ENCODE peak calls at places on chromosome 21, in ten cellular contexts. One of them, this sample, is unnamed.
A peak's percentile ranks its signal among the peaks of the same experiment; 100 is the strongest.

GRCh38 chr21:45542667-45543370 is 579 bp upstream of the SLC19A1 start:
- DNase-seq in dorsolateral prefrontal cortex: no peak
- DNase-seq in fibroblast of lung: no peak
- DNase-seq in brain microvascular endothelial cell: no peak
- DNase-seq in endothelial cell of umbilical vein: no peak
- DNase-seq in mucosa of descending colon: peak; percentile 53
- DNase-seq in esophagus squamous epithelium: no peak
- DNase-seq in GM12865: no peak
- DNase-seq in right lobe of liver: peak; percentile 49
- DNase-seq in CD8-positive, alpha-beta T cell: no peak
- DNase-seq in this sample: no peak

GRCh38 chr21:24552491-24552890 is 1054.8 kb downstream of the MRPL39 start:
- DNase-seq in esophagus squamous epithelium: no peak
- DNase-seq in mucosa of descending colon: no peak
- DNase-seq in dorsolateral prefrontal cortex: no peak
- DNase-seq in fibroblast of lung: no peak
- DNase-seq in brain microvascular endothelial cell: no peak
- DNase-seq in right lobe of liver: no peak
- DNase-seq in endothelial cell of umbilical vein: no peak
- DNase-seq in CD8-positive, alpha-beta T cell: no peak
- DNase-seq in GM12865: no peak
- DNase-seq in this sample: no peak

GRCh38 chr21:23725576-23725975 is 1881.7 kb downstream of the MRPL39 start:
- DNase-seq in fibroblast of lung: no peak
- DNase-seq in CD8-positive, alpha-beta T cell: no peak
- DNase-seq in dorsolateral prefrontal cortex: no peak
- DNase-seq in esophagus squamous epithelium: no peak
- DNase-seq in mucosa of descending colon: no peak
- DNase-seq in GM12865: peak; percentile 3
- DNase-seq in endothelial cell of umbilical vein: no peak
- DNase-seq in right lobe of liver: no peak
- DNase-seq in brain microvascular endothelial cell: no peak
- DNase-seq in this sample: no peak

GRCh38 chr21:45994738-45995685 is 13.4 kb downstream of the COL6A1 start:
- DNase-seq in GM12865: no peak
- DNase-seq in CD8-positive, alpha-beta T cell: no peak
- DNase-seq in brain microvascular endothelial cell: no peak
- DNase-seq in dorsolateral prefrontal cortex: no peak
- DNase-seq in fibroblast of lung: no peak
- DNase-seq in right lobe of liver: no peak
- DNase-seq in mucosa of descending colon: peak; percentile 17
- DNase-seq in endothelial cell of umbilical vein: no peak
- DNase-seq in esophagus squamous epithelium: no peak
- DNase-seq in this sample: no peak

GRCh38 chr21:36175771-36176565 is 19.3 kb downstream of the DOP1B start:
- DNase-seq in brain microvascular endothelial cell: no peak
- DNase-seq in GM12865: no peak
- DNase-seq in dorsolateral prefrontal cortex: no peak
- DNase-seq in esophagus squamous epithelium: no peak
- DNase-seq in mucosa of descending colon: no peak
- DNase-seq in fibroblast of lung: no peak
- DNase-seq in endothelial cell of umbilical vein: no peak
- DNase-seq in CD8-positive, alpha-beta T cell: no peak
- DNase-seq in right lobe of liver: no peak
- DNase-seq in this sample: no peak

GRCh38 chr21:37072239-37072987 is 458 bp downstream of the PIGP start:
- DNase-seq in endothelial cell of umbilical vein: no peak
- DNase-seq in dorsolateral prefrontal cortex: peak; percentile 94
- DNase-seq in brain microvascular endothelial cell: peak; percentile 83
- DNase-seq in right lobe of liver: peak; percentile 72
- DNase-seq in fibroblast of lung: no peak
- DNase-seq in esophagus squamous epithelium: no peak
- DNase-seq in mucosa of descending colon: peak; percentile 90
- DNase-seq in CD8-positive, alpha-beta T cell: no peak
- DNase-seq in GM12865: no peak
- DNase-seq in this sample: no peak

GRCh38 chr21:35025206-35026152 is 23.6 kb downstream of the RUNX1 start:
- DNase-seq in esophagus squamous epithelium: no peak
- DNase-seq in endothelial cell of umbilical vein: no peak
- DNase-seq in fibroblast of lung: no peak
- DNase-seq in mucosa of descending colon: no peak
- DNase-seq in right lobe of liver: no peak
- DNase-seq in brain microvascular endothelial cell: no peak
- DNase-seq in GM12865: no peak
- DNase-seq in dorsolateral prefrontal cortex: no peak
- DNase-seq in CD8-positive, alpha-beta T cell: no peak
- DNase-seq in this sample: no peak

GRCh38 chr21:44984428-44984791 is 44.6 kb downstream of the SLX9 start:
- DNase-seq in dorsolateral prefrontal cortex: peak; percentile 42
- DNase-seq in right lobe of liver: no peak
- DNase-seq in brain microvascular endothelial cell: no peak
- DNase-seq in endothelial cell of umbilical vein: no peak
- DNase-seq in GM12865: no peak
- DNase-seq in mucosa of descending colon: peak; percentile 15
- DNase-seq in esophagus squamous epithelium: no peak
- DNase-seq in fibroblast of lung: no peak
- DNase-seq in CD8-positive, alpha-beta T cell: no peak
- DNase-seq in this sample: no peak

GRCh38 chr21:35982717-35983116 is 77.6 kb downstream of the SETD4 start:
- DNase-seq in GM12865: no peak
- DNase-seq in right lobe of liver: no peak
- DNase-seq in esophagus squamous epithelium: no peak
- DNase-seq in fibroblast of lung: no peak
- DNase-seq in endothelial cell of umbilical vein: no peak
- DNase-seq in dorsolateral prefrontal cortex: no peak
- DNase-seq in CD8-positive, alpha-beta T cell: no peak
- DNase-seq in mucosa of descending colon: no peak
- DNase-seq in brain microvascular endothelial cell: no peak
- DNase-seq in this sample: no peak

GRCh38 chr21:43880111-43880985 is 15.3 kb downstream of the AGPAT3 start:
- DNase-seq in brain microvascular endothelial cell: peak; percentile 9
- DNase-seq in GM12865: no peak
- DNase-seq in dorsolateral prefrontal cortex: peak; percentile 45
- DNase-seq in mucosa of descending colon: peak; percentile 25
- DNase-seq in endothelial cell of umbilical vein: no peak
- DNase-seq in CD8-positive, alpha-beta T cell: no peak
- DNase-seq in esophagus squamous epithelium: no peak
- DNase-seq in right lobe of liver: peak; percentile 74
- DNase-seq in fibroblast of lung: no peak
- DNase-seq in this sample: no peak

GRCh38 chr21:38590449-38590848 is 92.2 kb upstream of the ERG start:
- DNase-seq in fibroblast of lung: no peak
- DNase-seq in dorsolateral prefrontal cortex: no peak
- DNase-seq in CD8-positive, alpha-beta T cell: no peak
- DNase-seq in GM12865: no peak
- DNase-seq in right lobe of liver: no peak
- DNase-seq in mucosa of descending colon: no peak
- DNase-seq in endothelial cell of umbilical vein: no peak
- DNase-seq in brain microvascular endothelial cell: no peak
- DNase-seq in esophagus squamous epithelium: no peak
- DNase-seq in this sample: no peak

GRCh38 chr21:37681711-37682110 is 234.5 kb downstream of the KCNJ6 start:
- DNase-seq in GM12865: no peak
- DNase-seq in esophagus squamous epithelium: no peak
- DNase-seq in fibroblast of lung: no peak
- DNase-seq in mucosa of descending colon: no peak
- DNase-seq in dorsolateral prefrontal cortex: no peak
- DNase-seq in endothelial cell of umbilical vein: no peak
- DNase-seq in CD8-positive, alpha-beta T cell: no peak
- DNase-seq in brain microvascular endothelial cell: no peak
- DNase-seq in right lobe of liver: no peak
- DNase-seq in this sample: no peak

GRCh38 chr21:28220670-28221069 is 772.0 kb downstream of the LTN1 start:
- DNase-seq in esophagus squamous epithelium: no peak
- DNase-seq in GM12865: no peak
- DNase-seq in fibroblast of lung: peak; percentile 45
- DNase-seq in CD8-positive, alpha-beta T cell: no peak
- DNase-seq in right lobe of liver: no peak
- DNase-seq in brain microvascular endothelial cell: no peak
- DNase-seq in dorsolateral prefrontal cortex: no peak
- DNase-seq in endothelial cell of umbilical vein: peak; percentile 16
- DNase-seq in mucosa of descending colon: no peak
- DNase-seq in this sample: peak; percentile 19

GRCh38 chr21:28227881-28228623 is 764.6 kb downstream of the LTN1 start:
- DNase-seq in endothelial cell of umbilical vein: no peak
- DNase-seq in fibroblast of lung: peak; percentile 38
- DNase-seq in brain microvascular endothelial cell: no peak
- DNase-seq in CD8-positive, alpha-beta T cell: no peak
- DNase-seq in right lobe of liver: no peak
- DNase-seq in mucosa of descending colon: no peak
- DNase-seq in GM12865: no peak
- DNase-seq in esophagus squamous epithelium: no peak
- DNase-seq in dorsolateral prefrontal cortex: no peak
- DNase-seq in this sample: no peak

GRCh38 chr21:28226563-28226962 is 766.1 kb downstream of the LTN1 start:
- DNase-seq in brain microvascular endothelial cell: no peak
- DNase-seq in GM12865: no peak
- DNase-seq in esophagus squamous epithelium: no peak
- DNase-seq in endothelial cell of umbilical vein: no peak
- DNase-seq in fibroblast of lung: no peak
- DNase-seq in CD8-positive, alpha-beta T cell: no peak
- DNase-seq in dorsolateral prefrontal cortex: no peak
- DNase-seq in right lobe of liver: no peak
- DNase-seq in mucosa of descending colon: no peak
- DNase-seq in this sample: no peak

GRCh38 chr21:28221984-28222383 is 770.7 kb downstream of the LTN1 start:
- DNase-seq in mucosa of descending colon: no peak
- DNase-seq in brain microvascular endothelial cell: no peak
- DNase-seq in right lobe of liver: no peak
- DNase-seq in dorsolateral prefrontal cortex: no peak
- DNase-seq in endothelial cell of umbilical vein: no peak
- DNase-seq in esophagus squamous epithelium: no peak
- DNase-seq in fibroblast of lung: no peak
- DNase-seq in GM12865: no peak
- DNase-seq in CD8-positive, alpha-beta T cell: no peak
- DNase-seq in this sample: no peak

GRCh38 chr21:28224191-28224755 is 768.4 kb downstream of the LTN1 start:
- DNase-seq in brain microvascular endothelial cell: no peak
- DNase-seq in CD8-positive, alpha-beta T cell: no peak
- DNase-seq in endothelial cell of umbilical vein: no peak
- DNase-seq in fibroblast of lung: no peak
- DNase-seq in GM12865: no peak
- DNase-seq in dorsolateral prefrontal cortex: no peak
- DNase-seq in mucosa of descending colon: no peak
- DNase-seq in esophagus squamous epithelium: no peak
- DNase-seq in right lobe of liver: no peak
- DNase-seq in this sample: no peak
- TF ChIP-seq CTCF in brain microvascular endothelial cell: no peak
- TF ChIP-seq CTCF in CD8-positive, alpha-beta T cell: no peak
- TF ChIP-seq CTCF in endothelial cell of umbilical vein: no peak
- TF ChIP-seq CTCF in fibroblast of lung: no peak
- TF ChIP-seq CTCF in GM12865: no peak
- TF ChIP-seq CTCF in dorsolateral prefrontal cortex: no peak
- TF ChIP-seq CTCF in mucosa of descending colon: no peak
- TF ChIP-seq CTCF in esophagus squamous epithelium: no peak
- TF ChIP-seq CTCF in right lobe of liver: no peak
- TF ChIP-seq CTCF in this sample: no peak

GRCh38 chr21:42375966-42376337 is 9.6 kb upstream of the TFF1 start:
- DNase-seq in mucosa of descending colon: no peak
- DNase-seq in brain microvascular endothelial cell: no peak
- DNase-seq in fibroblast of lung: no peak
- DNase-seq in dorsolateral prefrontal cortex: peak; percentile 5
- DNase-seq in GM12865: no peak
- DNase-seq in endothelial cell of umbilical vein: no peak
- DNase-seq in right lobe of liver: no peak
- DNase-seq in CD8-positive, alpha-beta T cell: no peak
- DNase-seq in esophagus squamous epithelium: no peak
- DNase-seq in this sample: no peak
- H3K4me3 ChIP-seq in mucosa of descending colon: no peak overlapping the region
- H3K4me3 ChIP-seq in brain microvascular endothelial cell: no peak overlapping the region
- H3K4me3 ChIP-seq in fibroblast of lung: no peak overlapping the region
- H3K4me3 ChIP-seq in dorsolateral prefrontal cortex: no peak overlapping the region
- H3K4me3 ChIP-seq in GM12865: no peak overlapping the region
- H3K4me3 ChIP-seq in endothelial cell of umbilical vein: no peak overlapping the region
- H3K4me3 ChIP-seq in right lobe of liver: no peak overlapping the region
- H3K4me3 ChIP-seq in CD8-positive, alpha-beta T cell: no peak overlapping the region
- H3K4me3 ChIP-seq in esophagus squamous epithelium: no peak overlapping the region
- H3K4me3 ChIP-seq in this sample: no peak overlapping the region

GRCh38 chr21:33892853-33893252 is 22.8 kb downstream of the ATP5PO start:
- DNase-seq in brain microvascular endothelial cell: no peak
- DNase-seq in right lobe of liver: no peak
- DNase-seq in mucosa of descending colon: no peak
- DNase-seq in dorsolateral prefrontal cortex: no peak
- DNase-seq in esophagus squamous epithelium: no peak
- DNase-seq in GM12865: peak; percentile 19
- DNase-seq in endothelial cell of umbilical vein: no peak
- DNase-seq in fibroblast of lung: no peak
- DNase-seq in CD8-positive, alpha-beta T cell: no peak
- DNase-seq in this sample: no peak
- TF ChIP-seq CTCF in brain microvascular endothelial cell: peak; percentile 36
- TF ChIP-seq CTCF in right lobe of liver: no peak
- TF ChIP-seq CTCF in mucosa of descending colon: no peak
- TF ChIP-seq CTCF in dorsolateral prefrontal cortex: no peak
- TF ChIP-seq CTCF in esophagus squamous epithelium: no peak
- TF ChIP-seq CTCF in GM12865: no peak
- TF ChIP-seq CTCF in endothelial cell of umbilical vein: no peak
- TF ChIP-seq CTCF in fibroblast of lung: no peak
- TF ChIP-seq CTCF in CD8-positive, alpha-beta T cell: no peak
- TF ChIP-seq CTCF in this sample: no peak

GRCh38 chr21:25639167-25639921 is at the start of gene JAM2:
- DNase-seq in dorsolateral prefrontal cortex: peak; percentile 54
- DNase-seq in fibroblast of lung: peak; percentile 36
- DNase-seq in esophagus squamous epithelium: no peak
- DNase-seq in endothelial cell of umbilical vein: no peak
- DNase-seq in CD8-positive, alpha-beta T cell: peak; percentile 27
- DNase-seq in brain microvascular endothelial cell: no peak
- DNase-seq in mucosa of descending colon: peak; percentile 39
- DNase-seq in GM12865: peak; percentile 65
- DNase-seq in right lobe of liver: peak; percentile 46
- DNase-seq in this sample: no peak

GRCh38 chr21:25639922-25640670 is 1.0 kb downstream of the JAM2 start:
- DNase-seq in brain microvascular endothelial cell: no peak
- DNase-seq in mucosa of descending colon: peak; percentile 24
- DNase-seq in endothelial cell of umbilical vein: peak; percentile 21
- DNase-seq in CD8-positive, alpha-beta T cell: no peak
- DNase-seq in right lobe of liver: no peak
- DNase-seq in esophagus squamous epithelium: no peak
- DNase-seq in fibroblast of lung: no peak
- DNase-seq in GM12865: peak; percentile 16
- DNase-seq in dorsolateral prefrontal cortex: peak; percentile 47
- DNase-seq in this sample: no peak

GRCh38 chr21:25637846-25638245 is 1.2 kb upstream of the JAM2 start:
- DNase-seq in fibroblast of lung: no peak
- DNase-seq in endothelial cell of umbilical vein: no peak
- DNase-seq in mucosa of descending colon: no peak
- DNase-seq in right lobe of liver: no peak
- DNase-seq in CD8-positive, alpha-beta T cell: no peak
- DNase-seq in dorsolateral prefrontal cortex: no peak
- DNase-seq in esophagus squamous epithelium: no peak
- DNase-seq in GM12865: no peak
- DNase-seq in brain microvascular endothelial cell: no peak
- DNase-seq in this sample: no peak

GRCh38 chr21:25636727-25637126 is 2.3 kb upstream of the JAM2 start:
- DNase-seq in endothelial cell of umbilical vein: no peak
- DNase-seq in GM12865: peak; percentile 11
- DNase-seq in CD8-positive, alpha-beta T cell: no peak
- DNase-seq in mucosa of descending colon: no peak
- DNase-seq in right lobe of liver: no peak
- DNase-seq in brain microvascular endothelial cell: no peak
- DNase-seq in dorsolateral prefrontal cortex: no peak
- DNase-seq in fibroblast of lung: no peak
- DNase-seq in esophagus squamous epithelium: no peak
- DNase-seq in this sample: no peak

GRCh38 chr21:25638634-25639166 is 358 bp upstream of the JAM2 start:
- DNase-seq in brain microvascular endothelial cell: no peak
- DNase-seq in endothelial cell of umbilical vein: peak; percentile 10
- DNase-seq in mucosa of descending colon: no peak
- DNase-seq in esophagus squamous epithelium: no peak
- DNase-seq in GM12865: peak; percentile 29
- DNase-seq in dorsolateral prefrontal cortex: no peak
- DNase-seq in fibroblast of lung: peak; percentile 55
- DNase-seq in CD8-positive, alpha-beta T cell: no peak
- DNase-seq in right lobe of liver: no peak
- DNase-seq in this sample: no peak
- H3K4me3 ChIP-seq in brain microvascular endothelial cell: peak overlapping the region; percentile 68
- H3K4me3 ChIP-seq in endothelial cell of umbilical vein: peak overlapping the region; percentile 59
- H3K4me3 ChIP-seq in mucosa of descending colon: no peak overlapping the region
- H3K4me3 ChIP-seq in esophagus squamous epithelium: peak overlapping the region; percentile 41
- H3K4me3 ChIP-seq in GM12865: peak overlapping the region; percentile 60
- H3K4me3 ChIP-seq in dorsolateral prefrontal cortex: peak overlapping the region; percentile 83
- H3K4me3 ChIP-seq in fibroblast of lung: peak overlapping the region; percentile 68
- H3K4me3 ChIP-seq in CD8-positive, alpha-beta T cell: peak overlapping the region; percentile 54
- H3K4me3 ChIP-seq in right lobe of liver: peak overlapping the region; percentile 47
- H3K4me3 ChIP-seq in this sample: peak overlapping the region; percentile 65